ENCODE peak calls at places on chromosomes 16 and 17, in five cellular contexts. U is transverse colon, A is PC-9, V is tibial artery, Q is OCI-LY7. H is an unnamed sample.
A peak's percentile ranks its signal among the peaks of the same experiment; 100 is the strongest.

GRCh38 chr17:10224592-10225195 is 26.3 kb upstream of the GAS7 start:
- DNase-seq in V (no peak), A (no peak), Q (no peak), U (no peak), H (no peak)

GRCh38 chr16:1450218-1450617 is 5.9 kb upstream of the CCDC154 start:
- DNase-seq in V (no peak), Q (no peak), A (no peak), U (no peak), H (no peak)

GRCh38 chr16:4511441-4512082 is 27.0 kb downstream of the CDIP1 start:
- DNase-seq in Q (peak; percentile 40), U (peak; percentile 56), V (no peak), A (peak; percentile 74), H (peak; percentile 41)

GRCh38 chr17:57164814-57165213 is 79.8 kb downstream of the AKAP1 start:
- DNase-seq in U (no peak), V (no peak), A (no peak), Q (no peak), H (no peak)

GRCh38 chr16:29810699-29811169 is 1.3 kb upstream of the PRRT2 start:
- DNase-seq in A (no peak), U (no peak), Q (no peak), V (no peak), H (no peak)

GRCh38 chr17:28684963-28685362 is 23.0 kb downstream of the SUPT6H start:
- DNase-seq in A (no peak), V (no peak), Q (no peak), U (peak; percentile 35), H (no peak)

GRCh38 chr16:66476328-66477027 is 49.4 kb downstream of the BEAN1 start:
- DNase-seq in U (no peak), A (no peak), V (no peak), Q (peak; percentile 78), H (no peak)

GRCh38 chr17:7408863-7409262 is 1.2 kb downstream of the NLGN2 start:
- DNase-seq in U (no peak), A (no peak), Q (no peak), V (no peak), H (no peak)

GRCh38 chr17:3866269-3866668 is 20.2 kb upstream of the NCBP3 start:
- DNase-seq in V (no peak), A (no peak), U (no peak), Q (no peak), H (no peak)

GRCh38 chr16:3879258-3879886 is 1.1 kb downstream of the CREBBP start:
- DNase-seq in U (peak; percentile 25), A (no peak), V (no peak), Q (peak; percentile 32), H (no peak)

GRCh38 chr17:67359960-67360817 is 6.2 kb downstream of the PSMD12 start:
- DNase-seq in V (no peak), U (no peak), A (no peak), Q (peak; percentile 62), H (no peak)

GRCh38 chr17:19713462-19713861 is 2.9 kb downstream of the SLC47A2 start:
- DNase-seq in V (no peak), U (no peak), A (no peak), Q (no peak), H (no peak)

GRCh38 chr17:21295036-21295952 is 10.8 kb downstream of the MAP2K3 start:
- DNase-seq in A (peak; percentile 57), U (peak; percentile 55), Q (no peak), V (no peak), H (no peak)

GRCh38 chr16:56689171-56689570 is 6.9 kb downstream of the MT1X start:
- DNase-seq in U (no peak), A (peak; percentile 41), V (no peak), Q (no peak), H (no peak)

GRCh38 chr16:85918436-85918835 is 19.5 kb downstream of the IRF8 start:
- DNase-seq in Q (no peak), U (no peak), V (no peak), A (no peak), H (no peak)

GRCh38 chr16:85915125-85915845 is 16.3 kb downstream of the IRF8 start:
- DNase-seq in V (no peak), U (no peak), Q (no peak), A (no peak), H (no peak)

GRCh38 chr16:85916141-85916890 is 17.4 kb downstream of the IRF8 start:
- DNase-seq in V (no peak), A (peak; percentile 10), Q (no peak), U (peak; percentile 88), H (peak; percentile 47)

GRCh38 chr16:85917959-85918358 is 19.0 kb downstream of the IRF8 start:
- DNase-seq in V (no peak), A (no peak), Q (no peak), U (no peak), H (no peak)

DNA sequence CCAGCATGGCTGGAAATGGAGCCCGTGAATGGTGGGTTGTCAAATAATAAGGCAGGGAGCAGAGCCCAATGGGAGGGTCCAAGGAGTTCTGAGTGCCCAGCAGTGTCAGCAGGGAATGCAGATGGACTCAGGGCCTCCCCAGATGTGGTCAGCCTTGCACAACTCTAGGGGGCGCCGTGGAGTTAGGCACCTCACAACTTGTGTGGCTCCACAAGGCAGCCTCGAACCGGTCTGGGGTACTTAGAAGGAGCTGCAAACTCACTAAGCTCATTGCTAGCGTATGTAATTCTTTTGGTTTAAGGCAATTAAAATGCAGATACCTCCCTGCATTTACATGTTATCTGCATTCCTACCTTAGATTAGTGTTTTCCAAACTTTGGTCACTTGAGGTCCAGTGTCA is 18.1 kb downstream of the IRF8 start:
- DNase-seq in Q (no peak), V (no peak), U (no peak), A (no peak), H (no peak)
- TF ChIP-seq CTCF in Q (peak; percentile 81), V (no peak), U (no peak), A (no peak), H (no peak)

DNA sequence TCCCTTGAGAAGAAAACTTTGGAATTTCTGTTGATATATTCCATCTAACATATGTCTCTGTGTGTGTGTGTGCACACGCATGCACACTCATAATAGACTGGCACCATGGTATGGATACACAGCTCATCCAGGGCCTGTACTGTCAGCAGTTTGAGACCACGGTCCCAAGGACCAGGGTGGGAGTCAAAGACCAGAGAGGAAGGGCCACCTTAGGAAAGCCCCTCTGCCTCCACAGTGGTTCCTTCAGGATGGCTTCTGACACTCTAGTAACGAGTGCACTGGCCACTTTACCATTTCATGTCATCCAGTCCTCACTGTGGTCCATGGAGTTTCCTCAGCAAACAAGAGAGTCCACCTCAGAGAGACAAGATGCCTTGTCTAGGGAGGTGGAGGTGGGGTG is 81.8 kb downstream of the PLD6 start:
- DNase-seq in Q (no peak), V (no peak), U (no peak), A (no peak), H (no peak)
- H3K27ac ChIP-seq in Q (no peak overlapping the region), V (no peak overlapping the region), U (no peak overlapping the region), A (no peak overlapping the region), H (peak overlapping the region; percentile 43)

DNA sequence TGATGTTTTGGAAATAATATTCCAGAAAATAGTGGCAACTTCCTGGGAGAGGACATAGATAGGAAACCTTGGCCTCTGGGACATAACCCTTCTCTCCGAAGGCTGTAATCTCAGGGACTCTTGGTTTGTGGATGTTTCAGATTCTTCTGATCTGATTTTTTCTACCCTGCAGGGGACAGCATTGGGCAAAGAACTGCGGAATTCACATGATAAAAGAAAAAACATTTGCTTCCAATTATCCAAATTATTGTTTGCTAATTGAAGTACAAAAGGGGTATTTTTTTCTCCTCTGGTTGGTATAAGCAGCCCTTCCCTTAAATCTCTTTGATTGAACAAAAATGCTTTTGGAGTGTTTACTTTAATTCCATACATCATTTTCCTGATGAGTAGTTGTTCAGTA is 251.7 kb upstream of the IRX3 start:
- DNase-seq in V (no peak), A (no peak), U (no peak), Q (no peak), H (no peak)
- TF ChIP-seq CTCF in V (peak; percentile 17), A (no peak), U (no peak), Q (peak; percentile 20), H (peak; percentile 34)

DNA sequence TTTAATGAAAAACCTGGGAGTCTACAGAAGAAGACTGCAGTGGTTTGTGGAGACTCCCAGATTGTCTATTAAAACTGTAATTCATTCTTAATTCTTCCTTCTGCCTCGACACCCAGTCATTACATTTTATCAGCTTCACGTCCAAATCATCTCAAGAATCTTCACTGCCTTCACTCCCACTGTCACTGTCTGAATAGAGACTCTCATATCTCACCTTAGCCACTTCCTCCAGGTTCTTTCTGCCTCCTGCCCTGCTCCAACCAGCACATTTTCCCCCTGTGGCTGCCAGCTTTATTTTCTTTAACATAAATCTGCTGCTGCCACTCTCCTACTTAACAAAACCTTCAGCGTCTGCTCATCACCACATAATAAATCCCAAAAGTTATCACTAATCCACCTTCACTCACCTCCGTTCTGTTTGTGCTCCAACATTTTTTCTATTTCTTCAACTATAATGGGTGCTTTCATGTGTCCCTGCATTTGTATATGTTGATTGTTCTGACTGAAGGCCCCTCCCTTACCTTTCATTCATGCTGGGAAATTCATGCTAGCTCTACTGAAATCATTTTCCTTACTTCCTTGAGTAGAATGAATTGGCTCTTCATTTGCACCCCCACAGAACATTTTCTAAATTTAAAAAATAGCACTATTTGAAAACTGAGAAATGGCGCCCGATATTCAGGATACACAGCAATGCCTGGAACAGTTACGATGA is 38.9 kb downstream of the KCNJ2 start:
- DNase-seq in V (no peak), A (no peak), U (no peak), Q (no peak), H (no peak)
- H3K27ac ChIP-seq in V (no peak overlapping the region), A (no peak overlapping the region), U (peak overlapping the region; percentile 75), Q (no peak overlapping the region), H (no peak overlapping the region)

DNA sequence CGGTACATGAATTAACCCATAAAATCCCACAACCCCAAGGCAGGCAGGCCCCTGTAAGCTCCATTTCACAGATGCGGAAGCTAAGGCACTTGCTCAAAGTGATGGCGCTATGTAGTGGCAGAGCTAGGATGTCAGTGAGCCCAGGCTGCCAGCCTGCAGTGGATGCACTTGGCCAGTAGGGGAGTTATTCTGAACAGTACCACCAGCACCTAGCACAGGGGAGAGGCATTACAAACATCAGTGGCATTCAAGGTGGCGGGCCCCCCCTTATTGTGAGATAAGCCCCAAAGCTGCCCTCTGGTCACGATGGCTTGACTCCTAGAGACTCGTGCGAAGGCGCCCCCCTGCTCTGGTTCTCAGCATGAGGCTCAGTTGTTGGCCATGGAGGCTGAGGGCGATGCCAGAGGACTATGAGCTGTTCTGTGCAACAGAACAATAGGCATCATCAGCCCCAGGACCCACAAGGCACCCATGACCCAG is 33.8 kb downstream of the GTF3C1 start:
- DNase-seq in A (peak; percentile 18), U (no peak), V (no peak), Q (peak; percentile 46), H (peak; percentile 29)
- TF ChIP-seq CTCF in A (peak; percentile 79), U (peak; percentile 35), V (peak; percentile 30), Q (peak; percentile 78), H (peak; percentile 37)

DNA sequence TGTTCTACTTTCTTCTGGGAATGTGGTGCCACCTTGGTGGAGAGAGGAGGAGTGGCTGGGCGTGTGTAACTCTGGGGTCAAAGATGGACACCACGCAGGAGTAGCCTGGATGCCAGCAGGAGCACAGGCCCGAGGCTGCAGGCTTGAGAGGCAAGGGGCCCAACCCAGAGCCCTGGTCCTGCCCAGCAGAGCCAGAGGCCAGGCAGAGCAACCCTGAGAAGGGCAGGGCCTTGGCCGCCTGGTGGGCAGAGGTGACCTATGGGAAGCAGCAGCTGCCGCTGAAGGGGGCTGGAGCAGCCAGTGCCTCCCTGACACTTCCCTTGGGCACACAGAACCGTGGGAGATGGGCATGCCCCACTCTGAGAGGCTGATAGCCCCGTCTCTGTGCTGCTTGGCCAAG is 18.0 kb upstream of the CPSF4L start:
- DNase-seq in A (no peak), Q (no peak), U (no peak), V (no peak), H (no peak)
- H3K27ac ChIP-seq in A (no peak overlapping the region), Q (no peak overlapping the region), U (peak overlapping the region; percentile 57), V (no peak overlapping the region), H (peak overlapping the region; percentile 68)

GRCh38 chr16:70604407-70605283 is 41.7 kb upstream of the IL34 start:
- DNase-seq in V (no peak), Q (no peak), U (no peak), A (no peak), H (no peak)
- TF ChIP-seq CTCF in V (no peak), Q (no peak), U (no peak), A (no peak), H (no peak)